ENCODE peak calls at places on chromosomes 7 and 10, in seven cellular contexts. One of them, this sample, is unnamed.

GRCh38 chr7:876972-877311 is 588 bp downstream of the GET4 start:
- DNase-seq in GM04504: no peak
- DNase-seq in endodermal cell: no peak
- DNase-seq in GM13976: no peak
- DNase-seq in activated CD4-positive, alpha-beta T cell treated with anti-CD3 and anti-CD28 coated beads, Interleukin-2, amount 50 U/mL, for 48 hours: no peak
- DNase-seq in skeletal muscle cell: no peak
- DNase-seq in chondrocyte: peak
- DNase-seq in this sample: no peak

GRCh38 chr10:484441-484924 is 205.0 kb downstream of the DIP2C start:
- DNase-seq in GM04504: no peak
- DNase-seq in endodermal cell: peak
- DNase-seq in GM13976: peak
- DNase-seq in activated CD4-positive, alpha-beta T cell treated with anti-CD3 and anti-CD28 coated beads, Interleukin-2, amount 50 U/mL, for 48 hours: peak
- DNase-seq in skeletal muscle cell: no peak
- DNase-seq in chondrocyte: peak
- DNase-seq in this sample: no peak

GRCh38 chr10:113453351-113453750 is 99.5 kb upstream of the HABP2 start:
- DNase-seq in GM04504: no peak
- DNase-seq in endodermal cell: no peak
- DNase-seq in GM13976: no peak
- DNase-seq in activated CD4-positive, alpha-beta T cell treated with anti-CD3 and anti-CD28 coated beads, Interleukin-2, amount 50 U/mL, for 48 hours: no peak
- DNase-seq in skeletal muscle cell: no peak
- DNase-seq in chondrocyte: no peak
- DNase-seq in this sample: no peak

GRCh38 chr7:118324790-118325449 is 100.4 kb downstream of the ANKRD7 start:
- DNase-seq in GM04504: no peak
- DNase-seq in endodermal cell: peak
- DNase-seq in GM13976: no peak
- DNase-seq in activated CD4-positive, alpha-beta T cell treated with anti-CD3 and anti-CD28 coated beads, Interleukin-2, amount 50 U/mL, for 48 hours: no peak
- DNase-seq in skeletal muscle cell: no peak
- DNase-seq in chondrocyte: peak
- DNase-seq in this sample: no peak

GRCh38 chr10:3786295-3786981 is 1.4 kb upstream of the KLF6 start:
- DNase-seq in GM04504: no peak
- DNase-seq in endodermal cell: peak
- DNase-seq in GM13976: no peak
- DNase-seq in activated CD4-positive, alpha-beta T cell treated with anti-CD3 and anti-CD28 coated beads, Interleukin-2, amount 50 U/mL, for 48 hours: no peak
- DNase-seq in skeletal muscle cell: no peak
- DNase-seq in chondrocyte: no peak
- DNase-seq in this sample: no peak

GRCh38 chr10:93790454-93790853 is 32.7 kb downstream of the LGI1 start:
- DNase-seq in GM04504: no peak
- DNase-seq in endodermal cell: no peak
- DNase-seq in GM13976: no peak
- DNase-seq in activated CD4-positive, alpha-beta T cell treated with anti-CD3 and anti-CD28 coated beads, Interleukin-2, amount 50 U/mL, for 48 hours: no peak
- DNase-seq in skeletal muscle cell: no peak
- DNase-seq in chondrocyte: no peak
- DNase-seq in this sample: no peak

GRCh38 chr10:88557659-88558058 is 25.5 kb downstream of the RNLS start:
- DNase-seq in GM04504: peak
- DNase-seq in endodermal cell: no peak
- DNase-seq in GM13976: no peak
- DNase-seq in activated CD4-positive, alpha-beta T cell treated with anti-CD3 and anti-CD28 coated beads, Interleukin-2, amount 50 U/mL, for 48 hours: no peak
- DNase-seq in skeletal muscle cell: peak
- DNase-seq in chondrocyte: no peak
- DNase-seq in this sample: peak

GRCh38 chr7:142313528-142313927 is 55.7 kb upstream of the PRSS58 start:
- DNase-seq in GM04504: no peak
- DNase-seq in endodermal cell: no peak
- DNase-seq in GM13976: no peak
- DNase-seq in activated CD4-positive, alpha-beta T cell treated with anti-CD3 and anti-CD28 coated beads, Interleukin-2, amount 50 U/mL, for 48 hours: no peak
- DNase-seq in skeletal muscle cell: no peak
- DNase-seq in chondrocyte: no peak
- DNase-seq in this sample: no peak

GRCh38 chr7:78714302-78714857 is 739.1 kb downstream of the MAGI2 start:
- DNase-seq in GM04504: no peak
- DNase-seq in endodermal cell: no peak
- DNase-seq in GM13976: no peak
- DNase-seq in activated CD4-positive, alpha-beta T cell treated with anti-CD3 and anti-CD28 coated beads, Interleukin-2, amount 50 U/mL, for 48 hours: no peak
- DNase-seq in skeletal muscle cell: no peak
- DNase-seq in chondrocyte: no peak
- DNase-seq in this sample: no peak

GRCh38 chr10:121113906-121114305 is 262.7 kb downstream of the WDR11 start:
- DNase-seq in GM04504: no peak
- DNase-seq in endodermal cell: no peak
- DNase-seq in GM13976: no peak
- DNase-seq in activated CD4-positive, alpha-beta T cell treated with anti-CD3 and anti-CD28 coated beads, Interleukin-2, amount 50 U/mL, for 48 hours: no peak
- DNase-seq in skeletal muscle cell: no peak
- DNase-seq in chondrocyte: no peak
- DNase-seq in this sample: no peak

GRCh38 chr7:64999165-65000004 is 7.1 kb downstream of the ERV3-1 start:
- DNase-seq in GM04504: no peak
- DNase-seq in endodermal cell: no peak
- DNase-seq in GM13976: no peak
- DNase-seq in activated CD4-positive, alpha-beta T cell treated with anti-CD3 and anti-CD28 coated beads, Interleukin-2, amount 50 U/mL, for 48 hours: no peak
- DNase-seq in skeletal muscle cell: peak
- DNase-seq in chondrocyte: no peak
- DNase-seq in this sample: peak

GRCh38 chr10:76382381-76382851 is 951.0 kb downstream of the LRMDA start:
- DNase-seq in GM04504: peak
- DNase-seq in endodermal cell: no peak
- DNase-seq in GM13976: no peak
- DNase-seq in activated CD4-positive, alpha-beta T cell treated with anti-CD3 and anti-CD28 coated beads, Interleukin-2, amount 50 U/mL, for 48 hours: no peak
- DNase-seq in skeletal muscle cell: peak
- DNase-seq in chondrocyte: no peak
- DNase-seq in this sample: peak

GRCh38 chr7:101235050-101235449 is 2.6 kb downstream of the CLDN15 start:
- DNase-seq in GM04504: no peak
- DNase-seq in endodermal cell: peak
- DNase-seq in GM13976: no peak
- DNase-seq in activated CD4-positive, alpha-beta T cell treated with anti-CD3 and anti-CD28 coated beads, Interleukin-2, amount 50 U/mL, for 48 hours: no peak
- DNase-seq in skeletal muscle cell: no peak
- DNase-seq in chondrocyte: no peak
- DNase-seq in this sample: no peak

GRCh38 chr7:66142996-66143395 is 28.3 kb downstream of the CRCP start:
- DNase-seq in GM04504: no peak
- DNase-seq in endodermal cell: no peak
- DNase-seq in GM13976: no peak
- DNase-seq in activated CD4-positive, alpha-beta T cell treated with anti-CD3 and anti-CD28 coated beads, Interleukin-2, amount 50 U/mL, for 48 hours: no peak
- DNase-seq in skeletal muscle cell: no peak
- DNase-seq in chondrocyte: no peak
- DNase-seq in this sample: no peak

GRCh38 chr10:115483294-115483693 is 390.1 kb downstream of the ATRNL1 start:
- DNase-seq in GM04504: no peak
- DNase-seq in endodermal cell: no peak
- DNase-seq in GM13976: no peak
- DNase-seq in activated CD4-positive, alpha-beta T cell treated with anti-CD3 and anti-CD28 coated beads, Interleukin-2, amount 50 U/mL, for 48 hours: no peak
- DNase-seq in skeletal muscle cell: no peak
- DNase-seq in chondrocyte: no peak
- DNase-seq in this sample: no peak

GRCh38 chr10:35126062-35126529 is 550 bp upstream of the CREM start:
- DNase-seq in GM04504: no peak
- DNase-seq in endodermal cell: no peak
- DNase-seq in GM13976: no peak
- DNase-seq in activated CD4-positive, alpha-beta T cell treated with anti-CD3 and anti-CD28 coated beads, Interleukin-2, amount 50 U/mL, for 48 hours: no peak
- DNase-seq in skeletal muscle cell: no peak
- DNase-seq in chondrocyte: no peak
- DNase-seq in this sample: no peak

GRCh38 chr10:77220150-77220549 is 417.5 kb downstream of the KCNMA1 start:
- DNase-seq in GM04504: no peak
- DNase-seq in endodermal cell: no peak
- DNase-seq in GM13976: no peak
- DNase-seq in activated CD4-positive, alpha-beta T cell treated with anti-CD3 and anti-CD28 coated beads, Interleukin-2, amount 50 U/mL, for 48 hours: no peak
- DNase-seq in skeletal muscle cell: no peak
- DNase-seq in chondrocyte: no peak
- DNase-seq in this sample: no peak